ENCODE peak calls at places on chromosomes 6 and 20, in ten cellular contexts. One of them, this sample, is unnamed.

GRCh38 chr20:36929290-36929689 is 22.2 kb downstream of the SAMHD1 start:
- DNase-seq in esophagus muscularis mucosa: no peak
- DNase-seq in endodermal cell: peak; percentile 5
- DNase-seq in RWPE1: no peak
- DNase-seq in breast epithelium: no peak
- DNase-seq in cardiac muscle cell: no peak
- DNase-seq in mammary epithelial cell: peak; percentile 32
- DNase-seq in heart left ventricle: no peak
- DNase-seq in A549: no peak
- DNase-seq in glutamatergic neuron: no peak
- DNase-seq in this sample: no peak

GRCh38 chr20:58711266-58712051 is 18.9 kb downstream of the NPEPL1 start:
- DNase-seq in breast epithelium: peak; percentile 7
- DNase-seq in RWPE1: no peak
- DNase-seq in endodermal cell: peak; percentile 41
- DNase-seq in cardiac muscle cell: no peak
- DNase-seq in mammary epithelial cell: no peak
- DNase-seq in heart left ventricle: peak; percentile 16
- DNase-seq in A549: no peak
- DNase-seq in esophagus muscularis mucosa: peak; percentile 64
- DNase-seq in glutamatergic neuron: no peak
- DNase-seq in this sample: peak; percentile 80

GRCh38 chr6:15389759-15390723 is 144.2 kb downstream of the JARID2 start:
- DNase-seq in glutamatergic neuron: peak; percentile 52
- DNase-seq in mammary epithelial cell: no peak
- DNase-seq in esophagus muscularis mucosa: no peak
- DNase-seq in A549: peak; percentile 25
- DNase-seq in cardiac muscle cell: peak; percentile 82
- DNase-seq in heart left ventricle: no peak
- DNase-seq in RWPE1: no peak
- DNase-seq in endodermal cell: peak; percentile 77
- DNase-seq in breast epithelium: no peak
- DNase-seq in this sample: no peak

GRCh38 chr6:107956586-107957164 is 1.3 kb downstream of the SEC63 start:
- DNase-seq in cardiac muscle cell: peak; percentile 53
- DNase-seq in esophagus muscularis mucosa: no peak
- DNase-seq in glutamatergic neuron: no peak
- DNase-seq in mammary epithelial cell: peak; percentile 32
- DNase-seq in endodermal cell: no peak
- DNase-seq in heart left ventricle: no peak
- DNase-seq in breast epithelium: no peak
- DNase-seq in RWPE1: peak; percentile 26
- DNase-seq in A549: peak; percentile 10
- DNase-seq in this sample: no peak

GRCh38 chr20:364905-365794 is 15.4 kb upstream of the TRIB3 start:
- DNase-seq in heart left ventricle: no peak
- DNase-seq in endodermal cell: no peak
- DNase-seq in A549: no peak
- DNase-seq in cardiac muscle cell: no peak
- DNase-seq in RWPE1: peak; percentile 68
- DNase-seq in esophagus muscularis mucosa: no peak
- DNase-seq in breast epithelium: no peak
- DNase-seq in glutamatergic neuron: no peak
- DNase-seq in mammary epithelial cell: peak; percentile 89
- DNase-seq in this sample: no peak

GRCh38 chr20:31547017-31547675 is 32.9 kb downstream of the HM13 start:
- DNase-seq in endodermal cell: peak; percentile 92
- DNase-seq in esophagus muscularis mucosa: peak; percentile 96
- DNase-seq in breast epithelium: peak; percentile 79
- DNase-seq in mammary epithelial cell: peak; percentile 80
- DNase-seq in glutamatergic neuron: peak; percentile 99
- DNase-seq in cardiac muscle cell: peak; percentile 87
- DNase-seq in A549: no peak
- DNase-seq in RWPE1: peak; percentile 92
- DNase-seq in heart left ventricle: peak; percentile 86
- DNase-seq in this sample: peak; percentile 92

GRCh38 chr20:48850257-48850656 is 22.5 kb upstream of the PREX1 start:
- DNase-seq in breast epithelium: no peak
- DNase-seq in heart left ventricle: no peak
- DNase-seq in esophagus muscularis mucosa: no peak
- DNase-seq in RWPE1: no peak
- DNase-seq in cardiac muscle cell: no peak
- DNase-seq in glutamatergic neuron: no peak
- DNase-seq in mammary epithelial cell: no peak
- DNase-seq in A549: no peak
- DNase-seq in endodermal cell: no peak
- DNase-seq in this sample: no peak

GRCh38 chr6:137579612-137580011 is 85.4 kb upstream of the OLIG3 start:
- DNase-seq in esophagus muscularis mucosa: no peak
- DNase-seq in A549: no peak
- DNase-seq in cardiac muscle cell: peak; percentile 3
- DNase-seq in mammary epithelial cell: no peak
- DNase-seq in breast epithelium: no peak
- DNase-seq in heart left ventricle: no peak
- DNase-seq in endodermal cell: no peak
- DNase-seq in RWPE1: no peak
- DNase-seq in glutamatergic neuron: no peak
- DNase-seq in this sample: no peak

GRCh38 chr6:75751443-75751842 is 2.4 kb downstream of the MYO6 start:
- DNase-seq in mammary epithelial cell: no peak
- DNase-seq in RWPE1: no peak
- DNase-seq in breast epithelium: no peak
- DNase-seq in endodermal cell: no peak
- DNase-seq in A549: no peak
- DNase-seq in glutamatergic neuron: no peak
- DNase-seq in cardiac muscle cell: no peak
- DNase-seq in heart left ventricle: no peak
- DNase-seq in esophagus muscularis mucosa: no peak
- DNase-seq in this sample: no peak

GRCh38 chr20:11270566-11270965 is 596.8 kb upstream of the JAG1 start:
- DNase-seq in A549: no peak
- DNase-seq in cardiac muscle cell: peak; percentile 20
- DNase-seq in esophagus muscularis mucosa: no peak
- DNase-seq in breast epithelium: no peak
- DNase-seq in mammary epithelial cell: no peak
- DNase-seq in RWPE1: no peak
- DNase-seq in glutamatergic neuron: no peak
- DNase-seq in endodermal cell: peak; percentile 88
- DNase-seq in heart left ventricle: no peak
- DNase-seq in this sample: no peak

GRCh38 chr6:99016355-99016754 is 68.6 kb upstream of the FBXL4 start:
- DNase-seq in mammary epithelial cell: peak; percentile 78
- DNase-seq in breast epithelium: no peak
- DNase-seq in glutamatergic neuron: no peak
- DNase-seq in cardiac muscle cell: no peak
- DNase-seq in endodermal cell: no peak
- DNase-seq in esophagus muscularis mucosa: no peak
- DNase-seq in RWPE1: no peak
- DNase-seq in heart left ventricle: no peak
- DNase-seq in A549: no peak
- DNase-seq in this sample: no peak

GRCh38 chr20:44217342-44218092 is 6.9 kb upstream of the OSER1 start:
- DNase-seq in A549: peak; percentile 69
- DNase-seq in cardiac muscle cell: peak; percentile 86
- DNase-seq in heart left ventricle: peak; percentile 71
- DNase-seq in glutamatergic neuron: peak; percentile 81
- DNase-seq in esophagus muscularis mucosa: no peak
- DNase-seq in endodermal cell: peak; percentile 93
- DNase-seq in mammary epithelial cell: peak; percentile 52
- DNase-seq in breast epithelium: peak; percentile 51
- DNase-seq in RWPE1: peak; percentile 82
- DNase-seq in this sample: peak; percentile 88

GRCh38 chr20:34074101-34074760 is 37.8 kb downstream of the EIF2S2 start:
- DNase-seq in heart left ventricle: no peak
- DNase-seq in A549: no peak
- DNase-seq in RWPE1: peak; percentile 61
- DNase-seq in cardiac muscle cell: no peak
- DNase-seq in breast epithelium: no peak
- DNase-seq in mammary epithelial cell: peak; percentile 50
- DNase-seq in esophagus muscularis mucosa: no peak
- DNase-seq in endodermal cell: no peak
- DNase-seq in glutamatergic neuron: no peak
- DNase-seq in this sample: no peak

GRCh38 chr6:21773199-21773974 is 179.8 kb downstream of the SOX4 start:
- DNase-seq in mammary epithelial cell: no peak
- DNase-seq in esophagus muscularis mucosa: no peak
- DNase-seq in glutamatergic neuron: no peak
- DNase-seq in cardiac muscle cell: no peak
- DNase-seq in heart left ventricle: no peak
- DNase-seq in RWPE1: no peak
- DNase-seq in A549: no peak
- DNase-seq in breast epithelium: no peak
- DNase-seq in endodermal cell: no peak
- DNase-seq in this sample: no peak

GRCh38 chr20:56181593-56181992 is 66.9 kb upstream of the MC3R start:
- DNase-seq in A549: no peak
- DNase-seq in glutamatergic neuron: no peak
- DNase-seq in endodermal cell: no peak
- DNase-seq in heart left ventricle: no peak
- DNase-seq in cardiac muscle cell: no peak
- DNase-seq in mammary epithelial cell: no peak
- DNase-seq in breast epithelium: no peak
- DNase-seq in esophagus muscularis mucosa: no peak
- DNase-seq in RWPE1: no peak
- DNase-seq in this sample: no peak
- TF ChIP-seq CTCF in A549: no peak
- TF ChIP-seq CTCF in glutamatergic neuron: no peak
- TF ChIP-seq CTCF in endodermal cell: no peak
- TF ChIP-seq CTCF in heart left ventricle: no peak
- TF ChIP-seq CTCF in cardiac muscle cell: no peak
- TF ChIP-seq CTCF in mammary epithelial cell: peak; percentile 25
- TF ChIP-seq CTCF in breast epithelium: no peak
- TF ChIP-seq CTCF in esophagus muscularis mucosa: peak; percentile 27
- TF ChIP-seq CTCF in RWPE1: peak; percentile 33
- TF ChIP-seq CTCF in this sample: no peak

GRCh38 chr6:111872521-111873177 is 603 bp downstream of the FYN start:
- DNase-seq in esophagus muscularis mucosa: no peak
- DNase-seq in breast epithelium: no peak
- DNase-seq in mammary epithelial cell: no peak
- DNase-seq in cardiac muscle cell: peak; percentile 34
- DNase-seq in endodermal cell: peak; percentile 81
- DNase-seq in heart left ventricle: peak; percentile 56
- DNase-seq in A549: no peak
- DNase-seq in RWPE1: no peak
- DNase-seq in glutamatergic neuron: peak; percentile 87
- DNase-seq in this sample: no peak

GRCh38 chr6:111871207-111871606 is 2.0 kb downstream of the FYN start:
- DNase-seq in breast epithelium: no peak
- DNase-seq in mammary epithelial cell: no peak
- DNase-seq in cardiac muscle cell: no peak
- DNase-seq in RWPE1: no peak
- DNase-seq in glutamatergic neuron: no peak
- DNase-seq in A549: no peak
- DNase-seq in esophagus muscularis mucosa: no peak
- DNase-seq in endodermal cell: no peak
- DNase-seq in heart left ventricle: no peak
- DNase-seq in this sample: no peak

GRCh38 chr6:111870751-111871064 is 2.5 kb downstream of the FYN start:
- DNase-seq in breast epithelium: no peak
- DNase-seq in glutamatergic neuron: no peak
- DNase-seq in RWPE1: no peak
- DNase-seq in esophagus muscularis mucosa: no peak
- DNase-seq in A549: no peak
- DNase-seq in endodermal cell: no peak
- DNase-seq in mammary epithelial cell: no peak
- DNase-seq in cardiac muscle cell: no peak
- DNase-seq in heart left ventricle: no peak
- DNase-seq in this sample: no peak

GRCh38 chr6:111871725-111872520 is 1.3 kb downstream of the FYN start:
- DNase-seq in A549: peak; percentile 10
- DNase-seq in cardiac muscle cell: peak; percentile 45
- DNase-seq in endodermal cell: peak; percentile 82
- DNase-seq in RWPE1: no peak
- DNase-seq in esophagus muscularis mucosa: no peak
- DNase-seq in glutamatergic neuron: peak; percentile 60
- DNase-seq in mammary epithelial cell: peak; percentile 38
- DNase-seq in breast epithelium: no peak
- DNase-seq in heart left ventricle: peak; percentile 54
- DNase-seq in this sample: no peak

GRCh38 chr6:111870054-111870750 is 3.0 kb downstream of the FYN start:
- DNase-seq in RWPE1: no peak
- DNase-seq in esophagus muscularis mucosa: no peak
- DNase-seq in mammary epithelial cell: no peak
- DNase-seq in heart left ventricle: no peak
- DNase-seq in endodermal cell: no peak
- DNase-seq in breast epithelium: no peak
- DNase-seq in glutamatergic neuron: no peak
- DNase-seq in A549: no peak
- DNase-seq in cardiac muscle cell: no peak
- DNase-seq in this sample: no peak
- TF ChIP-seq CTCF in RWPE1: no peak
- TF ChIP-seq CTCF in esophagus muscularis mucosa: no peak
- TF ChIP-seq CTCF in mammary epithelial cell: no peak
- TF ChIP-seq CTCF in heart left ventricle: no peak
- TF ChIP-seq CTCF in endodermal cell: no peak
- TF ChIP-seq CTCF in breast epithelium: no peak
- TF ChIP-seq CTCF in glutamatergic neuron: no peak
- TF ChIP-seq CTCF in A549: no peak
- TF ChIP-seq CTCF in cardiac muscle cell: no peak
- TF ChIP-seq CTCF in this sample: no peak

DNA sequence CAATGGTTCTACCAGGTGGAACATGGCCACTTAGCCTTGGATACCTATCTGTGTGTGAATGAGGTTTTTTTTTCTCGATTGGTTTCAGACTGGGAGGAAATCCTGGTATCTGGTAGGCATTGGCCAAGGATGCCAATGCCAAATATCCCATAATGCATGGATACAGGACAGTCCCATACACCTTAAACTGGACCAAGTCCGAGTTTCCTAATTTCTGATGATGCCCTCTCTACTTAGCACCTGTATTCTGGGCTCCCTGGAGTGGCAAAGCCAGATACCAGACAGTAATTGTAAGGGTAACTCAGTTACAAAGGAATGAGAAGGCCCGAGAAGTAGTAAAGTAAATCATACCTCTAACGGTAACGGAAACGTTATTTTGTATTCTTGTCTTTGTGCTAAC is 17.9 kb downstream of the SNX5 start:
- DNase-seq in endodermal cell: no peak
- DNase-seq in cardiac muscle cell: no peak
- DNase-seq in glutamatergic neuron: no peak
- DNase-seq in esophagus muscularis mucosa: no peak
- DNase-seq in A549: no peak
- DNase-seq in mammary epithelial cell: no peak
- DNase-seq in RWPE1: no peak
- DNase-seq in heart left ventricle: no peak
- DNase-seq in breast epithelium: no peak
- DNase-seq in this sample: no peak
- TF ChIP-seq CTCF in endodermal cell: no peak
- TF ChIP-seq CTCF in cardiac muscle cell: no peak
- TF ChIP-seq CTCF in glutamatergic neuron: no peak
- TF ChIP-seq CTCF in esophagus muscularis mucosa: no peak
- TF ChIP-seq CTCF in A549: no peak
- TF ChIP-seq CTCF in mammary epithelial cell: no peak
- TF ChIP-seq CTCF in RWPE1: no peak
- TF ChIP-seq CTCF in heart left ventricle: no peak
- TF ChIP-seq CTCF in breast epithelium: no peak
- TF ChIP-seq CTCF in this sample: no peak

DNA sequence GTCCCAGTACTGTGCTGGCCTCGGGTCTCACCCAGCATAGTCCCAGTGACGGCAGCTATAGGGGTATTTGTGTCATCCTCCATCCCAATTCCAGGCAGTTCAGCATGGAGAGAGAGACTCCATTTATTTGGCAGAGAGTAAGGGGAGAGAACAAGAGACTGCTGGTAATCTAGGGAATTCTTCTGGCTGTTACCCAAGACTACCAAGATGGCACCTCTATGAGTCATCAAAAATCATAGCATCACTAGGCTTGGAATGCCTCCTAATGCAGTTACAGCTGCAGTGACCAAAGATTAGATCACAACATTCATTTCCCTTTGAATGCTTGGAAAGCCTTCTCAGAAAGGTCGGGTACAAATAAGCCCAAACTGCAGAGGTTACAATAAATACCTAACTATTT is 660.4 kb upstream of the FLRT3 start:
- DNase-seq in mammary epithelial cell: peak; percentile 87
- DNase-seq in cardiac muscle cell: no peak
- DNase-seq in breast epithelium: no peak
- DNase-seq in esophagus muscularis mucosa: no peak
- DNase-seq in endodermal cell: no peak
- DNase-seq in heart left ventricle: no peak
- DNase-seq in glutamatergic neuron: no peak
- DNase-seq in RWPE1: peak; percentile 76
- DNase-seq in A549: no peak
- DNase-seq in this sample: no peak
- TF ChIP-seq CTCF in mammary epithelial cell: no peak
- TF ChIP-seq CTCF in cardiac muscle cell: no peak
- TF ChIP-seq CTCF in breast epithelium: no peak
- TF ChIP-seq CTCF in esophagus muscularis mucosa: no peak
- TF ChIP-seq CTCF in endodermal cell: no peak
- TF ChIP-seq CTCF in heart left ventricle: no peak
- TF ChIP-seq CTCF in glutamatergic neuron: no peak
- TF ChIP-seq CTCF in RWPE1: no peak
- TF ChIP-seq CTCF in A549: no peak
- TF ChIP-seq CTCF in this sample: no peak

This sample was measured in osteocyte.